ENCODE peak calls at places on chromosomes 13 and 19, in four cellular contexts. Y is A549, T is GM12878, F is K562. M is an unnamed sample.

GRCh38 chr13:28707629-28708427 is 10.9 kb downstream of the SLC46A3 start:
- DNase-seq in F (peak; percentile 17), Y (no peak), T (peak; percentile 94), M (no peak)

GRCh38 chr13:76016799-76017198 is 380.7 kb downstream of the LMO7 start:
- DNase-seq in T (no peak), F (peak; percentile 13), Y (peak; percentile 43), M (peak; percentile 17)

GRCh38 chr19:1161716-1162115 is 12.4 kb downstream of the SBNO2 start:
- DNase-seq in F (peak; percentile 89), T (no peak), Y (peak; percentile 80), M (no peak)

GRCh38 chr19:31352296-31352781 is 3.1 kb upstream of the TSHZ3 start:
- DNase-seq in Y (no peak), T (no peak), F (no peak), M (peak; percentile 19)

GRCh38 chr19:18910801-18911436 is 8.3 kb downstream of the COPE start:
- DNase-seq in Y (no peak), T (no peak), F (no peak), M (no peak)

GRCh38 chr13:80665792-80666333 is 324.9 kb upstream of the SPRY2 start:
- DNase-seq in Y (no peak), F (no peak), T (no peak), M (no peak)

GRCh38 chr19:47322048-47322447 is 9.9 kb upstream of the C5AR2 start:
- DNase-seq in T (no peak), F (no peak), Y (no peak), M (no peak)

GRCh38 chr19:30464162-30464561 is 92.0 kb downstream of the ZNF536 start:
- DNase-seq in Y (no peak), T (no peak), F (no peak), M (no peak)

GRCh38 chr19:27806471-27807070 is 1406.4 kb downstream of the UQCRFS1 start:
- DNase-seq in Y (no peak), T (no peak), F (no peak), M (no peak)

GRCh38 chr19:11479470-11480080 is 1.3 kb downstream of the ELAVL3 start:
- DNase-seq in F (peak; percentile 99), Y (no peak), T (no peak), M (peak; percentile 98)

GRCh38 chr19:35140207-35140897 is 1.7 kb downstream of the FXYD1 start:
- DNase-seq in Y (no peak), F (no peak), T (no peak), M (no peak)

GRCh38 chr19:7699422-7700127 is 2.4 kb downstream of the FCER2 start:
- DNase-seq in T (peak; percentile 73), F (peak; percentile 63), Y (no peak), M (no peak)

GRCh38 chr13:97849305-97849704 is 104.2 kb upstream of the IPO5 start:
- DNase-seq in Y (peak; percentile 24), T (peak; percentile 8), F (no peak), M (peak; percentile 15)

GRCh38 chr13:41236369-41236768 is 27.0 kb downstream of the MTRF1 start:
- DNase-seq in T (no peak), Y (no peak), F (no peak), M (no peak)

GRCh38 chr19:35041548-35042055 is at the start of gene HPN:
- DNase-seq in Y (no peak), F (no peak), T (no peak), M (no peak)

GRCh38 chr13:52830946-52831345 is 17.5 kb downstream of the PCDH8 start:
- DNase-seq in Y (no peak), F (no peak), T (no peak), M (no peak)

GRCh38 chr19:34308381-34309367 is 54.3 kb downstream of the GARRE1 start:
- DNase-seq in Y (no peak), F (no peak), T (no peak), M (no peak)

GRCh38 chr19:18612772-18613588 is at the start of gene TMEM59L:
- DNase-seq in F (no peak), Y (no peak), T (no peak), M (peak; percentile 95)

GRCh38 chr19:17289489-17289888 is 7.8 kb downstream of the ANKLE1 start:
- DNase-seq in F (peak; percentile 99), Y (peak; percentile 91), T (no peak), M (peak; percentile 96)

GRCh38 chr13:97359181-97360057 is 74.5 kb upstream of the RAP2A start:
- DNase-seq in Y (peak; percentile 74), T (no peak), F (peak; percentile 43), M (peak; percentile 66)

GRCh38 chr19:55158848-55159793 is 1.6 kb upstream of the TNNI3 start:
- DNase-seq in T (no peak), Y (peak; percentile 47), F (peak; percentile 92), M (no peak)

DNA sequence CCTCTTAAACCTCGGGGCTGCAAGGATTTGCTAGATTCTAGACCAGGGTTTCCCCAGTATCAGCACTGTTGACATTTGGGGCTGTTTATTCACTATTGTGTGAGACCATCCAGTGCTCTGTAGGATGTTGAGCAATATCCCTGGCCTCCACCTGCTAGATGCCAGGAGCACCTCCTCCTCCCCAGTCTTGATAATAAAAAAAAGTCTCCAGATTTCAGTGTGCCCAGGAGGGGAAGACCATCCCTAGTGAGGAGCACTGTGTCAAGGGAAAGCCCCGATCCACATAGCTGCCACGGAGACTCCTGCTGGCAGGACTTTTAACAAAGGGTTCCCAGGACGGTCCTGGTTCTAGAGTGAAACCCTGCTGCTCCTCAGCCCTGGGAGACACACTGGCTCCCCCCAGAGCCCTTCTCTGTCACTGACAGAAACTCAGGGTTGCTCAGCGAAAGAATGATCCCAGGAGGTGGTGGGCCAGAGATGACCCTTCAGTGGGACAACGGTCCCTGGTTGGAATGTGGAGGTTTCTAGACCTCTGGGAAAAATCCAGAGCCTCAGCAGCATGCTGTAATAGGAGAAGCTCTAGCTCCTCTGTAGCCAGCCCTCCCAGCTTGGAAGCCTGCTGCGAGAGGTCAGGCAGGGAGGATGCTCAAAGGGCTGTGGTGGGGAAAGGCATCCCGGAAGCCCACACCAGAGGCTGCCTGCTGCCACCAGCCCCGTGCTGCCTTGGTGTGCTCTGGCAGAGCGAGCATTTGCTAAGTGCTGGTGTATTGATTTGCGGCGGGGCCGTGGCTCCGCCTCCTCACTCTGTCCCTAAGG is 20.3 kb downstream of the LYL1 start:
- DNase-seq in Y (peak; percentile 58), F (peak; percentile 65), T (no peak), M (peak; percentile 66)
- TF ChIP-seq CHD2 in Y (no peak), F (no peak), T (no peak), M (no peak)

GRCh38 chr19:45752639-45753038 is 16.4 kb downstream of the SIX5 start:
- DNase-seq in Y (no peak), F (no peak), T (no peak), M (no peak)
- TF ChIP-seq CHD2 in Y (no peak), F (no peak), T (no peak), M (no peak)

GRCh38 chr19:58560921-58561320 is 2.5 kb upstream of the UBE2M start:
- DNase-seq in F (no peak), T (no peak), Y (no peak), M (no peak)

GRCh38 chr19:58558623-58559274 is 338 bp upstream of the UBE2M start:
- DNase-seq in F (peak; percentile 92), T (peak; percentile 95), Y (peak; percentile 100), M (peak; percentile 91)

GRCh38 chr19:58558066-58558622 is at the start of gene UBE2M:
- DNase-seq in T (no peak), Y (peak; percentile 42), F (peak; percentile 57), M (no peak)

GRCh38 chr19:58560007-58560887 is 1.8 kb upstream of the UBE2M start:
- DNase-seq in F (no peak), T (no peak), Y (no peak), M (no peak)

GRCh38 chr19:58559275-58560006 is 1.0 kb upstream of the UBE2M start:
- DNase-seq in T (peak; percentile 76), F (peak; percentile 98), Y (peak; percentile 97), M (peak; percentile 93)
- TF ChIP-seq CHD2 in T (peak; percentile 87), F (no peak), Y (peak; percentile 61), M (peak; percentile 94)

GRCh38 chr19:57642396-57643046 is 9.6 kb downstream of the ZNF211 start:
- DNase-seq in T (no peak), F (no peak), Y (no peak), M (no peak)

GRCh38 chr19:57633832-57634131 is 814 bp downstream of the ZNF211 start:
- DNase-seq in Y (no peak), T (no peak), F (no peak), M (no peak)

GRCh38 chr19:57632987-57633831 is at the start of gene ZNF211:
- DNase-seq in T (peak; percentile 82), Y (peak; percentile 95), F (peak; percentile 96), M (peak; percentile 96)

GRCh38 chr19:57641715-57642234 is 8.8 kb downstream of the ZNF211 start:
- DNase-seq in Y (no peak), F (no peak), T (no peak), M (no peak)

DNA sequence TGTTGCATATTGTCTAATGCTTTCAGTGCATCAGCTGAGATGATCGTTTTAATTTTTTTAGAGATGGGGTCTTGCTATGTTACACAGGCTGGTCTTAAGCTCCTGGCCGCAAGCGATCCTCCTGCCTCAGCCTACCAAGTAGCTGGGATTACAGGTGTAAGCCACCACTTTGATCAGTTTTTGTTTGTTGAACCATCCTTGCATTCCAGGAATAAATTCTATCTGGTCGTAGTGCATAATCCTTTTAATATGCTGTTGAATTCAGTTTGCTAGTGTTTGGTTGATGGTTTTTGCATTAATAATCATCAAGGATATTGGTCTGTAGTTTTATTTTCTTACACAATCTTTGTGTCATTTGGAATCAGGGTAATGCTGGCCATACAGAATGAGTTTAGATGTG is 4.4 kb downstream of the ZNF211 start:
- DNase-seq in Y (no peak), F (no peak), T (no peak), M (no peak)
- TF ChIP-seq CHD2 in Y (no peak), F (no peak), T (no peak), M (no peak)

DNA sequence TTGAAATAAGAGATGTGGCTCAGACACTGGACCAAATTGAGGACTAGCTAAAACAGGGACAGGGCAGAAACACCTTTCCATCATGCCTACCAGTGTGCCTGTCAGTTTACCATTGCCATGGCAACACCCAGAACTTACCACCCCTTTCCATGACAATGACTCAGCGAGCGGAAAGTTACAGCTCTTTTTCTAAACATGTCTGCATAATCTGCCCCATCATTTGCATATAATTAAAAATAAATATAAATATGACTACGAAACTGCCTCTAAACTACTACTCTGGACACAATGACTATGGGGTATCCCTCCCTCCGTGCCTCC is 96.0 kb downstream of the UBL3 start:
- DNase-seq in F (no peak), T (no peak), Y (peak; percentile 60), M (no peak)
- TF ChIP-seq CHD2 in F (no peak), T (no peak), Y (no peak), M (no peak)

GRCh38 chr19:49957262-49957915 is 3.6 kb downstream of the SIGLEC11 start:
- DNase-seq in F (no peak), T (no peak), Y (no peak), M (no peak)
- TF ChIP-seq CHD2 in F (no peak), T (no peak), Y (no peak), M (no peak)

DNA sequence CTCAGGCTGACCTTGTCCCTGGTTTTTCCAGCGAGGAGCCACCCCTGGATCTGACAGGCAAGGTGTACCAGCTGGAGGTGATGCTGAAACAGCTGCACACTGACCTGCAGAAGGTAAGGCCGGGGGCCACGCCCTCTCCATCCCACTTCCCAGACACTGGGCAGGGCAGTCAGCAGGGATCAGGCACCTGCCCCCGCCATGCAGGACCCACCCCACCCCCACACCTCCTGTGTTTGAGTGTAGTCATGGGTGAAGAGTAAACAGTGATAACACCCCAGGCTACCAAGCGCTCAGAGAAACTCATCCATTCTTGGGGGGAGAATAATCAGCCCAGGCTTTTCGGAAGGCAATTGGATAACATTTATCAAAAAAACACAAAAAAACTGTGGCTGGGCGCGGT is 19.9 kb downstream of the DPF1 start:
- DNase-seq in T (no peak), Y (no peak), F (peak; percentile 60), M (no peak)
- TF ChIP-seq CHD2 in T (no peak), Y (no peak), F (no peak), M (no peak)